ENCODE peak calls at places on chromosomes 5 and 9, in six cellular contexts. E is HTR-8/SVneo; H is fibroblast of pulmonary artery; I is NCI-H2081; C is activated CD4-positive, alpha-beta memory T cell treated with anti-CD3 and anti-CD28 coated beads, Interleukin-2, amount 10 ng/mL, durations not matched to agents 7 days and 5 days; J is IMR-90. F is an unnamed sample.

GRCh38 chr9:125998837-125999503 is 251.8 kb downstream of the PBX3 start:
- DNase-seq in H (no peak), E (no peak), J (no peak), C (no peak), I (no peak), F (no peak)

GRCh38 chr5:68396722-68397121 is 181.2 kb downstream of the PIK3R1 start:
- DNase-seq in E (no peak), I (peak), H (no peak), C (no peak), J (no peak), F (no peak)

GRCh38 chr9:14529047-14529446 is 164.2 kb downstream of the ZDHHC21 start:
- DNase-seq in C (no peak), I (peak), J (no peak), H (no peak), E (no peak), F (no peak)

GRCh38 chr9:83199240-83199639 is 136.3 kb upstream of the RASEF start:
- DNase-seq in E (peak), J (peak), I (peak), H (peak), C (no peak), F (no peak)

GRCh38 chr9:107929439-107929838 is 439.9 kb upstream of the KLF4 start:
- DNase-seq in H (peak), E (no peak), C (no peak), J (peak), I (peak), F (no peak)

GRCh38 chr5:65100846-65101678 is 332.3 kb downstream of the CWC27 start:
- DNase-seq in C (no peak), H (peak), J (peak), I (peak), E (peak), F (no peak)

GRCh38 chr5:150672237-150672883 is 11.3 kb downstream of the MYOZ3 start:
- DNase-seq in J (no peak), E (no peak), C (peak), I (no peak), H (no peak), F (peak)

GRCh38 chr9:129773262-129774048 is 20.6 kb upstream of the PTGES start:
- DNase-seq in E (peak), I (no peak), C (no peak), J (peak), H (peak), F (no peak)

GRCh38 chr5:139912804-139913203 is 117.2 kb downstream of the PSD2 start:
- DNase-seq in J (no peak), I (no peak), E (no peak), H (no peak), C (no peak), F (no peak)

GRCh38 chr9:27572918-27573698 is at the start of gene C9orf72:
- DNase-seq in H (no peak), C (peak), E (peak), I (peak), J (peak), F (no peak)

GRCh38 chr9:69554945-69555344 is 117.2 kb downstream of the APBA1 start:
- DNase-seq in C (no peak), H (peak), J (peak), I (no peak), E (no peak), F (no peak)

GRCh38 chr9:93212409-93212808 is 28.5 kb downstream of the WNK2 start:
- DNase-seq in J (no peak), C (no peak), I (no peak), H (no peak), E (no peak), F (no peak)

GRCh38 chr9:23342296-23342695 is 483.7 kb downstream of the ELAVL2 start:
- DNase-seq in C (no peak), I (no peak), E (peak), H (peak), J (no peak), F (no peak)

GRCh38 chr9:114405294-114406034 is 17.7 kb upstream of the AKNA start:
- DNase-seq in E (peak), H (peak), C (peak), J (peak), I (peak), F (peak)

GRCh38 chr5:109558952-109559351 is 130.8 kb upstream of the MAN2A1 start:
- DNase-seq in E (no peak), I (no peak), J (no peak), H (peak), C (no peak), F (no peak)

GRCh38 chr5:1011226-1011631 is 2.6 kb downstream of the NKD2 start:
- DNase-seq in H (no peak), J (no peak), C (peak), I (peak), E (peak), F (no peak)

GRCh38 chr9:132945186-132946130 is 1.0 kb upstream of the TSC1 start:
- DNase-seq in E (no peak), J (no peak), I (no peak), C (no peak), H (no peak), F (no peak)

GRCh38 chr5:139744471-139745120 is 51.0 kb upstream of the PSD2 start:
- DNase-seq in C (no peak), H (no peak), I (no peak), E (no peak), J (no peak), F (no peak)

GRCh38 chr9:137802521-137803243 is 74.9 kb upstream of the CACNA1B start:
- DNase-seq in I (no peak), E (no peak), C (no peak), H (no peak), J (no peak), F (no peak)

GRCh38 chr9:92746567-92747458 is 17.8 kb downstream of the BICD2 start:
- DNase-seq in I (no peak), H (peak), E (no peak), J (peak), C (no peak), F (no peak)